ENCODE peak calls at places on chromosome 7, in seven cellular contexts. One of them, this sample, is unnamed.
A peak's percentile ranks its signal among the peaks of the same experiment; 100 is the strongest.

GRCh38 chr7:106609416-106609815 is 51.5 kb downstream of the CCDC71L start:
- DNase-seq in activated CD8-positive, alpha-beta memory T cell treated with anti-CD3 and anti-CD28 coated beads, Interleukin-2, amount 10 ng/mL, durations not matched to agents 7 days and 5 days: no peak
- DNase-seq in NCI-H774: no peak
- DNase-seq in GM23248: peak; percentile 89
- DNase-seq in iPS DF 19.7: no peak
- DNase-seq in epithelial cell of proximal tubule: no peak
- DNase-seq in DMS153: no peak
- DNase-seq in this sample: no peak

GRCh38 chr7:1937252-1937605 is 267.2 kb downstream of the ELFN1 start:
- DNase-seq in activated CD8-positive, alpha-beta memory T cell treated with anti-CD3 and anti-CD28 coated beads, Interleukin-2, amount 10 ng/mL, durations not matched to agents 7 days and 5 days: no peak
- DNase-seq in NCI-H774: no peak
- DNase-seq in GM23248: no peak
- DNase-seq in iPS DF 19.7: no peak
- DNase-seq in epithelial cell of proximal tubule: no peak
- DNase-seq in DMS153: no peak
- DNase-seq in this sample: no peak

GRCh38 chr7:121633186-121633585 is 237.1 kb upstream of the FAM3C start:
- DNase-seq in activated CD8-positive, alpha-beta memory T cell treated with anti-CD3 and anti-CD28 coated beads, Interleukin-2, amount 10 ng/mL, durations not matched to agents 7 days and 5 days: no peak
- DNase-seq in NCI-H774: no peak
- DNase-seq in GM23248: no peak
- DNase-seq in iPS DF 19.7: peak; percentile 0
- DNase-seq in epithelial cell of proximal tubule: no peak
- DNase-seq in DMS153: no peak
- DNase-seq in this sample: no peak

GRCh38 chr7:157487046-157487770 is 150.4 kb downstream of the DNAJB6 start:
- DNase-seq in activated CD8-positive, alpha-beta memory T cell treated with anti-CD3 and anti-CD28 coated beads, Interleukin-2, amount 10 ng/mL, durations not matched to agents 7 days and 5 days: peak; percentile 22
- DNase-seq in NCI-H774: no peak
- DNase-seq in GM23248: no peak
- DNase-seq in iPS DF 19.7: no peak
- DNase-seq in epithelial cell of proximal tubule: no peak
- DNase-seq in DMS153: no peak
- DNase-seq in this sample: no peak

GRCh38 chr7:48708635-48709034 is 215.7 kb upstream of the CDC14C start:
- DNase-seq in activated CD8-positive, alpha-beta memory T cell treated with anti-CD3 and anti-CD28 coated beads, Interleukin-2, amount 10 ng/mL, durations not matched to agents 7 days and 5 days: no peak
- DNase-seq in NCI-H774: no peak
- DNase-seq in GM23248: no peak
- DNase-seq in iPS DF 19.7: no peak
- DNase-seq in epithelial cell of proximal tubule: no peak
- DNase-seq in DMS153: peak; percentile 30
- DNase-seq in this sample: no peak

GRCh38 chr7:44167920-44168319 is 21.3 kb downstream of the GCK start:
- DNase-seq in activated CD8-positive, alpha-beta memory T cell treated with anti-CD3 and anti-CD28 coated beads, Interleukin-2, amount 10 ng/mL, durations not matched to agents 7 days and 5 days: no peak
- DNase-seq in NCI-H774: no peak
- DNase-seq in GM23248: no peak
- DNase-seq in iPS DF 19.7: no peak
- DNase-seq in epithelial cell of proximal tubule: no peak
- DNase-seq in DMS153: no peak
- DNase-seq in this sample: no peak

GRCh38 chr7:77658928-77659327 is 37.3 kb upstream of the RSBN1L start:
- DNase-seq in activated CD8-positive, alpha-beta memory T cell treated with anti-CD3 and anti-CD28 coated beads, Interleukin-2, amount 10 ng/mL, durations not matched to agents 7 days and 5 days: no peak
- DNase-seq in NCI-H774: no peak
- DNase-seq in GM23248: no peak
- DNase-seq in iPS DF 19.7: no peak
- DNase-seq in epithelial cell of proximal tubule: no peak
- DNase-seq in DMS153: no peak
- DNase-seq in this sample: no peak

GRCh38 chr7:150313870-150314269 is 9.3 kb upstream of the LRRC61 start:
- DNase-seq in activated CD8-positive, alpha-beta memory T cell treated with anti-CD3 and anti-CD28 coated beads, Interleukin-2, amount 10 ng/mL, durations not matched to agents 7 days and 5 days: no peak
- DNase-seq in NCI-H774: no peak
- DNase-seq in GM23248: no peak
- DNase-seq in iPS DF 19.7: no peak
- DNase-seq in epithelial cell of proximal tubule: no peak
- DNase-seq in DMS153: no peak
- DNase-seq in this sample: no peak

GRCh38 chr7:33982425-33982786 is 77.1 kb downstream of the BMPER start:
- DNase-seq in activated CD8-positive, alpha-beta memory T cell treated with anti-CD3 and anti-CD28 coated beads, Interleukin-2, amount 10 ng/mL, durations not matched to agents 7 days and 5 days: no peak
- DNase-seq in NCI-H774: no peak
- DNase-seq in GM23248: peak; percentile 82
- DNase-seq in iPS DF 19.7: no peak
- DNase-seq in epithelial cell of proximal tubule: no peak
- DNase-seq in DMS153: no peak
- DNase-seq in this sample: no peak

GRCh38 chr7:66283003-66283920 is 78.1 kb downstream of the TPST1 start:
- DNase-seq in activated CD8-positive, alpha-beta memory T cell treated with anti-CD3 and anti-CD28 coated beads, Interleukin-2, amount 10 ng/mL, durations not matched to agents 7 days and 5 days: no peak
- DNase-seq in NCI-H774: no peak
- DNase-seq in GM23248: peak; percentile 93
- DNase-seq in iPS DF 19.7: no peak
- DNase-seq in epithelial cell of proximal tubule: peak; percentile 69
- DNase-seq in DMS153: no peak
- DNase-seq in this sample: no peak

GRCh38 chr7:69827140-69827919 is 229.1 kb downstream of the AUTS2 start:
- DNase-seq in activated CD8-positive, alpha-beta memory T cell treated with anti-CD3 and anti-CD28 coated beads, Interleukin-2, amount 10 ng/mL, durations not matched to agents 7 days and 5 days: no peak
- DNase-seq in NCI-H774: no peak
- DNase-seq in GM23248: no peak
- DNase-seq in iPS DF 19.7: no peak
- DNase-seq in epithelial cell of proximal tubule: no peak
- DNase-seq in DMS153: peak; percentile 51
- DNase-seq in this sample: no peak

GRCh38 chr7:87483131-87483530 is 7.7 kb upstream of the ABCB4 start:
- DNase-seq in activated CD8-positive, alpha-beta memory T cell treated with anti-CD3 and anti-CD28 coated beads, Interleukin-2, amount 10 ng/mL, durations not matched to agents 7 days and 5 days: no peak
- DNase-seq in NCI-H774: no peak
- DNase-seq in GM23248: no peak
- DNase-seq in iPS DF 19.7: no peak
- DNase-seq in epithelial cell of proximal tubule: no peak
- DNase-seq in DMS153: no peak
- DNase-seq in this sample: no peak

GRCh38 chr7:29459591-29459990 is 104.0 kb upstream of the PRR15 start:
- DNase-seq in activated CD8-positive, alpha-beta memory T cell treated with anti-CD3 and anti-CD28 coated beads, Interleukin-2, amount 10 ng/mL, durations not matched to agents 7 days and 5 days: no peak
- DNase-seq in NCI-H774: no peak
- DNase-seq in GM23248: no peak
- DNase-seq in iPS DF 19.7: no peak
- DNase-seq in epithelial cell of proximal tubule: no peak
- DNase-seq in DMS153: no peak
- DNase-seq in this sample: no peak

GRCh38 chr7:22842973-22843372 is 20.3 kb upstream of the TOMM7 start:
- DNase-seq in activated CD8-positive, alpha-beta memory T cell treated with anti-CD3 and anti-CD28 coated beads, Interleukin-2, amount 10 ng/mL, durations not matched to agents 7 days and 5 days: no peak
- DNase-seq in NCI-H774: no peak
- DNase-seq in GM23248: no peak
- DNase-seq in iPS DF 19.7: no peak
- DNase-seq in epithelial cell of proximal tubule: no peak
- DNase-seq in DMS153: no peak
- DNase-seq in this sample: no peak

GRCh38 chr7:116661741-116662329 is 10.2 kb upstream of the MET start:
- DNase-seq in activated CD8-positive, alpha-beta memory T cell treated with anti-CD3 and anti-CD28 coated beads, Interleukin-2, amount 10 ng/mL, durations not matched to agents 7 days and 5 days: no peak
- DNase-seq in NCI-H774: no peak
- DNase-seq in GM23248: no peak
- DNase-seq in iPS DF 19.7: no peak
- DNase-seq in epithelial cell of proximal tubule: no peak
- DNase-seq in DMS153: no peak
- DNase-seq in this sample: no peak

GRCh38 chr7:134660242-134660785 is 13.7 kb downstream of the BPGM start:
- DNase-seq in activated CD8-positive, alpha-beta memory T cell treated with anti-CD3 and anti-CD28 coated beads, Interleukin-2, amount 10 ng/mL, durations not matched to agents 7 days and 5 days: no peak
- DNase-seq in NCI-H774: no peak
- DNase-seq in GM23248: peak; percentile 30
- DNase-seq in iPS DF 19.7: no peak
- DNase-seq in epithelial cell of proximal tubule: no peak
- DNase-seq in DMS153: no peak
- DNase-seq in this sample: no peak

GRCh38 chr7:74501298-74501697 is 47.6 kb downstream of the GTF2IRD1 start:
- DNase-seq in activated CD8-positive, alpha-beta memory T cell treated with anti-CD3 and anti-CD28 coated beads, Interleukin-2, amount 10 ng/mL, durations not matched to agents 7 days and 5 days: no peak
- DNase-seq in NCI-H774: peak; percentile 58
- DNase-seq in GM23248: peak; percentile 6
- DNase-seq in iPS DF 19.7: no peak
- DNase-seq in epithelial cell of proximal tubule: no peak
- DNase-seq in DMS153: no peak
- DNase-seq in this sample: no peak

GRCh38 chr7:80521809-80522208 is 9.9 kb upstream of the GNAT3 start:
- DNase-seq in activated CD8-positive, alpha-beta memory T cell treated with anti-CD3 and anti-CD28 coated beads, Interleukin-2, amount 10 ng/mL, durations not matched to agents 7 days and 5 days: no peak
- DNase-seq in NCI-H774: no peak
- DNase-seq in GM23248: no peak
- DNase-seq in iPS DF 19.7: no peak
- DNase-seq in epithelial cell of proximal tubule: no peak
- DNase-seq in DMS153: no peak
- DNase-seq in this sample: no peak

GRCh38 chr7:155956977-155957376 is 144.7 kb upstream of the SHH start:
- DNase-seq in activated CD8-positive, alpha-beta memory T cell treated with anti-CD3 and anti-CD28 coated beads, Interleukin-2, amount 10 ng/mL, durations not matched to agents 7 days and 5 days: no peak
- DNase-seq in NCI-H774: no peak
- DNase-seq in GM23248: no peak
- DNase-seq in iPS DF 19.7: no peak
- DNase-seq in epithelial cell of proximal tubule: no peak
- DNase-seq in DMS153: no peak
- DNase-seq in this sample: no peak

GRCh38 chr7:66696774-66697191 is 43.8 kb upstream of the RABGEF1 start:
- DNase-seq in activated CD8-positive, alpha-beta memory T cell treated with anti-CD3 and anti-CD28 coated beads, Interleukin-2, amount 10 ng/mL, durations not matched to agents 7 days and 5 days: no peak
- DNase-seq in NCI-H774: no peak
- DNase-seq in GM23248: peak; percentile 57
- DNase-seq in iPS DF 19.7: no peak
- DNase-seq in epithelial cell of proximal tubule: no peak
- DNase-seq in DMS153: no peak
- DNase-seq in this sample: no peak